ENCODE peak calls at places on chromosomes 2 and 18, in seven cellular contexts. S is GM23338, J is heart left ventricle, L is OCI-LY7, Y is transverse colon, T is mesenchymal stem cell, I is cardiac muscle cell. V is an unnamed sample. For H3K36me3, the result is how much of the 10 kb centered on the place peaks cover.

GRCh38 chr18:62741118-62741566 is 25.8 kb downstream of the PHLPP1 start:
- DNase-seq in L (no peak), S (peak), I (no peak), J (no peak), Y (peak), T (peak), V (no peak)

GRCh38 chr2:128362889-128363228 is 44.2 kb upstream of the HS6ST1 start:
- DNase-seq in Y (peak), J (no peak), I (peak), L (no peak), S (peak), T (peak), V (peak)

GRCh38 chr18:48543228-48543627 is 4.4 kb downstream of the CTIF start:
- DNase-seq in J (no peak), I (no peak), L (no peak), Y (no peak), T (no peak), S (peak), V (no peak)

GRCh38 chr2:39620067-39620466 is 45.6 kb upstream of the TMEM178A start:
- DNase-seq in S (no peak), J (peak), L (no peak), T (peak), Y (peak), I (no peak), V (no peak)

GRCh38 chr2:125684932-125685331 is 971.0 kb upstream of the GYPC start:
- DNase-seq in I (no peak), S (no peak), L (no peak), Y (no peak), J (no peak), T (no peak), V (no peak)

GRCh38 chr2:207905546-207905945 is 119.8 kb downstream of the PLEKHM3 start:
- DNase-seq in S (peak), Y (no peak), L (no peak), T (no peak), J (no peak), I (no peak), V (no peak)

GRCh38 chr2:29295843-29296242 is 180.6 kb downstream of the CLIP4 start:
- DNase-seq in J (no peak), L (no peak), Y (no peak), I (peak), S (peak), T (no peak), V (no peak)

GRCh38 chr2:159615187-159615935 is 987 bp downstream of the BAZ2B start:
- DNase-seq in T (peak), Y (peak), L (peak), J (peak), I (peak), S (peak), V (peak)

GRCh38 chr2:37653805-37654378 is 17.6 kb downstream of the CDC42EP3 start:
- DNase-seq in Y (peak), L (peak), S (no peak), J (peak), I (no peak), T (no peak), V (no peak)

GRCh38 chr2:96214554-96214953 is 5.9 kb upstream of the STARD7 start:
- DNase-seq in L (no peak), T (no peak), Y (no peak), S (no peak), J (no peak), I (no peak), V (no peak)

GRCh38 chr2:48347712-48348111 is 182.2 kb upstream of the STON1 start:
- DNase-seq in Y (no peak), I (no peak), T (peak), S (no peak), L (peak), J (no peak), V (no peak)

GRCh38 chr18:28581503-28582169 is 404.7 kb upstream of the CDH2 start:
- DNase-seq in Y (no peak), I (no peak), L (no peak), S (peak), T (no peak), J (no peak), V (no peak)

GRCh38 chr2:109239720-109240119 is 110.7 kb downstream of the SH3RF3 start:
- DNase-seq in I (no peak), T (peak), Y (no peak), J (no peak), S (no peak), L (no peak), V (no peak)

GRCh38 chr2:16546128-16546754 is 119.4 kb downstream of the CYRIA start:
- DNase-seq in Y (no peak), I (peak), S (peak), L (peak), J (no peak), T (peak), V (no peak)

GRCh38 chr2:196324212-196324611 is 152.8 kb upstream of the STK17B start:
- DNase-seq in T (peak), J (no peak), I (no peak), S (no peak), Y (no peak), L (no peak), V (no peak)

GRCh38 chr2:213271947-213272346 is 12.3 kb upstream of the SPAG16 start:
- DNase-seq in L (no peak), J (no peak), T (no peak), Y (no peak), S (no peak), I (no peak), V (no peak)

GRCh38 chr2:177187631-177188312 is 24.8 kb upstream of the HNRNPA3 start:
- DNase-seq in S (no peak), T (peak), J (no peak), I (no peak), L (no peak), Y (peak), V (no peak)

GRCh38 chr2:24010477-24011277 is 792 bp downstream of the MFSD2B start:
- DNase-seq in I (no peak), L (no peak), S (peak), J (no peak), T (no peak), Y (no peak), V (no peak)

GRCh38 chr2:170509460-170510193 is 205.5 kb upstream of the SP5 start:
- DNase-seq in I (no peak), T (no peak), Y (no peak), L (no peak), J (no peak), S (no peak), V (no peak)

GRCh38 chr2:236824836-236825235 is 255.2 kb downstream of the ACKR3 start:
- DNase-seq in L (no peak), J (no peak), Y (no peak), I (no peak), T (no peak), S (no peak), V (no peak)

GRCh38 chr18:34796013-34796657 is 86.0 kb downstream of the DTNA start:
- DNase-seq in I (no peak), J (no peak), Y (no peak), T (no peak), L (no peak), S (no peak), V (no peak)

GRCh38 chr2:36499128-36499820 is 98.7 kb downstream of the FEZ2 start:
- DNase-seq in L (no peak), T (no peak), J (no peak), Y (no peak), I (no peak), S (no peak), V (no peak)

GRCh38 chr2:150346806-150347205 is 140.7 kb downstream of the RND3 start:
- DNase-seq in L (no peak), J (no peak), S (no peak), I (no peak), T (peak), Y (no peak), V (no peak)

GRCh38 chr18:56559044-56559443 is 79.3 kb downstream of the TXNL1 start:
- DNase-seq in S (no peak), T (no peak), Y (no peak), J (no peak), I (no peak), L (no peak), V (no peak)

GRCh38 chr18:7273301-7273911 is 42.5 kb downstream of the LRRC30 start:
- DNase-seq in J (peak), L (no peak), T (peak), I (no peak), S (no peak), Y (peak), V (no peak)

GRCh38 chr2:9473308-9473984 is 905 bp upstream of the IAH1 start:
- DNase-seq in I (peak), L (no peak), Y (peak), T (no peak), S (peak), J (no peak), V (no peak)

GRCh38 chr18:34321075-34321474 is 96.4 kb upstream of the NOL4 start:
- DNase-seq in L (no peak), T (no peak), I (no peak), Y (no peak), J (no peak), S (no peak), V (no peak)

GRCh38 chr2:162317058-162317742 is 1.3 kb downstream of the IFIH1 start:
- DNase-seq in L (peak), S (no peak), Y (no peak), T (no peak), J (no peak), I (no peak), V (no peak)

GRCh38 chr18:22667616-22668422 is 250.1 kb upstream of the CTAGE1 start:
- DNase-seq in Y (no peak), L (no peak), T (peak), S (no peak), J (no peak), I (no peak), V (no peak)

GRCh38 chr2:128775064-128775347 is 456.3 kb upstream of the HS6ST1 start:
- DNase-seq in I (peak), Y (no peak), S (no peak), L (no peak), T (no peak), J (no peak), V (no peak)

GRCh38 chr2:85063981-85064599 is 69.1 kb upstream of the TCF7L1 start:
- DNase-seq in L (no peak), J (no peak), T (no peak), I (no peak), S (no peak), Y (no peak), V (no peak)

GRCh38 chr18:37965572-37965970 is 400.0 kb upstream of the CELF4 start:
- DNase-seq in J (no peak), T (no peak), L (no peak), I (no peak), S (no peak), Y (no peak), V (no peak)

GRCh38 chr2:2142350-2142749 is 188.7 kb downstream of the MYT1L start:
- DNase-seq in Y (no peak), S (no peak), T (no peak), J (no peak), L (no peak), I (no peak), V (no peak)

GRCh38 chr2:239355724-239356123 is 45.1 kb downstream of the HDAC4 start:
- DNase-seq in J (no peak), L (no peak), T (no peak), Y (no peak), I (no peak), S (no peak), V (no peak)

GRCh38 chr2:239579081-239579480 is 178.3 kb upstream of the HDAC4 start:
- DNase-seq in T (no peak), I (no peak), L (no peak), Y (no peak), J (no peak), S (no peak), V (no peak)

GRCh38 chr2:217040099-217040498 is 180.2 kb upstream of the TNP1 start:
- DNase-seq in T (no peak), J (no peak), S (no peak), I (no peak), Y (no peak), L (no peak), V (no peak)

GRCh38 chr2:88006912-88007439 is 9.4 kb downstream of the RNU2-63P start:
- DNase-seq in J (no peak), I (no peak), Y (no peak), T (no peak), L (no peak), S (peak), V (no peak)

GRCh38 chr18:78901923-78902794 is 77.5 kb upstream of the SALL3 start:
- DNase-seq in J (no peak), L (no peak), Y (no peak), I (no peak), S (no peak), T (no peak), V (no peak)

DNA sequence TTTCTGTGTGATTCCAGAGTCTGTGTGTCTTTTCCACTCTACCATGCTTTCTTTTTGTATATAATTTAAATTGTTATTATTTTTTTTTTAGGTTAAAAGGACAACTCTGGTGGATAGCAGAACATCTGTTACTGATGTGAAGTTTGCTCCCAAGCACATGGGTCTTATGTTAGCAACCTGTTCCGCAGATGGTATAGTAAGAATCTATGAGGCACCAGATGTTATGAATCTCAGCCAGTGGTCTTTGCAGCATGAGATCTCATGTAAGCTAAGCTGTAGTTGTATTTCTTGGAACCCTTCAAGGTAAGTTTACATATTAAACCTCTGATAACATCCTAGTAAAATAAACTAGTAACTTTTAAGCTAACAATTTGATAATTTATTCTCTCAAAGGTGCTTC is 15.3 kb downstream of the SEH1L start:
- DNase-seq in T (no peak), Y (no peak), I (no peak), S (no peak), L (no peak), J (no peak), V (no peak)
- H3K36me3 ChIP-seq in T (under half), Y (under half), I (under half), S (under half), L (half or more), J (half or more), V (under half)

GRCh38 chr2:63765117-63765516 is 76.6 kb upstream of the UGP2 start:
- DNase-seq in L (no peak), S (peak), Y (peak), J (no peak), I (no peak), T (no peak), V (no peak)
- H3K27ac ChIP-seq in L (no peak), S (no peak), Y (peak), J (no peak), I (no peak), T (no peak), V (no peak)

DNA sequence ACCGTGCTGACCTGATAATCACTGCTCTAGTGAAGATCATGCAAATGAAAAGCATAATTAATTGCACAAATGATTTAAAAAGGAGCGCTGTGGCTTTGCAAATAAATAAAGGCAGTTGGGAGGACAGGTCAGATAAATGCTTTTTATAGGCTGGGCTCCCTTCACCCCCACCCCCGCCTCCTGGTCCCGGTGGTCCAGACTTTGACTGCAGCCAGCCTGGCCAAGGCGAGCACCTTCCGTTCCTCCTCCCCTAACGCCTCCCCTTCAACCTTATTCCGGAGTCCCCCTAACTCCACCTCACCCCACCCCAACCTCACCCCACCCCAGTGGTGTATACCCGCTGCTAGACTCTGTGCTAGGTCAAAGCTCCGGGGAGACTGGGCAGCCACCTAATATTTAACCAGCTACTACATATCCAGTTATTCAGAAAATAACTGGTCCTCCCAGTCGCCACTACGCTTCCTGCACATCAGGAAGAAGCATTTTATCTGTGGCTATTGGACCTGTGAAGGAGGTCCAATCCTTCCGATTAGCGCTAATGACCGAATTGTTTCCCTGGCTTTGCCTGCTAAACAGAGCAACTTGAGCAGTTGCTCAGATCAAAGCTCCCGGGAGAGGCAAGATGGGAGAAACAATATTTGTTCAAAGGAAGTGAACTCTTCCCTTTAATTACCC is 3.7 kb upstream of the SP9 start:
- DNase-seq in T (peak), L (no peak), S (peak), Y (no peak), J (no peak), I (no peak), V (no peak)
- H3K4me3 ChIP-seq in T (no peak), L (no peak), S (peak), Y (no peak), J (no peak), I (no peak), V (no peak)

DNA sequence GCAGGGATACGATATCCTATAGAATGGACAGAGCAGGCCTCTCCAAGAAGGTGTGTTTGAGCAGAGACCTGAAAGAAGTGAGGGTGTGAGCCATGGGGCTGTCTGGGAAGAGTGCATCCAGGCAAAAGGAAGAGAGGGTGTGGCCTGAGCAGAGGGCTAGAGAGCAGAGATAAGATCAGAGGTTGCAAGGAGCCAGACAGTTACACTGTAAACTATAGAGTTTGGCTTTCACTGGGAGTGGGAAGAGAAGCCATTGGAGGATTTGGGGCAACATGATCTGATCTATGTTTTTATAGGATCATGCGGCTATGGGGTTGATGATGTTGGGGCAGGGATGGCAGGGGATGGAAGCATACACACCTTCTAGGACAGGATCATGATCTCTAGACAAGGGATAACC is 124.1 kb upstream of the MAP3K20 start:
- DNase-seq in L (no peak), T (no peak), Y (no peak), S (no peak), I (no peak), J (no peak), V (no peak)
- H3K36me3 ChIP-seq in L (under half), T (under half), Y (under half), S (under half), I (under half), J (under half), V (under half)

DNA sequence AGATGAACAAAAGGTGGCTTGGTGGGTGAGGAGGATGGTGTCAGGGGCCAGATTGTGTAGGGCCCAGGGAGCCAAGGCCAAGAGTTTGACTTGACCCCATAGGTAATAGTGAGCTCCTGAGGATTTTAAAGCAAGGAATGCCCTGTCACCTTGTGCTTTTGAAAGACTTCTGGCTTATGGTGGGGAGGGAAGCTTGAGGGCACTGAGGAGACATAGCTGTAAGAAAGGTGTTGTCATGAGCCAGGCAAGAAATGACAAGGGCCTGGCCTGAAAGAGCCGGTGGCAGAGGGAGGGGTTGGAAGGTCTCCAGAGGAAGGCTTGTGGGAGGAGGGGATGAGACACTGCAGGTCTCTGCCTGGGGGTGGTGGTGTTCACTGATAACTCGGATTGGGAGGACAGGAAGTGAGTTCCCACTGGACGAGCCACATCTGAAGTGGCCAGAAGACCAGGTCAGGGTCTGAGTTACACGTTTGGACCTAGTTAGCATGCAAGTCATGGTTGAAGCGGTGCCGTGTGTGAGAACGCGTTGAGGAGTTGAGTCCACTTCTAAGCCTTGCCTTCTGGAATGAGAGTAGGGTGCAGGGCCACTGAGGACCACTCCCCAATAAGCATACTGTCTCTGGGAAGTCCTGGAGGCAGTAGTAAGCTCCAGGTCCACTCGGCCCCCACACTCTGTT is 64.3 kb downstream of the TET3 start:
- DNase-seq in L (no peak), J (no peak), S (no peak), Y (no peak), T (no peak), I (no peak), V (no peak)
- H3K27ac ChIP-seq in L (no peak), J (no peak), S (peak), Y (no peak), T (no peak), I (no peak), V (peak)

GRCh38 chr2:45169339-45170190 is 160.3 kb upstream of the SIX2 start:
- DNase-seq in Y (no peak), J (peak), I (peak), S (peak), T (peak), L (no peak), V (no peak)
- H3K4me3 ChIP-seq in Y (peak), J (peak), I (peak), S (peak), T (peak), L (no peak), V (no peak)

GRCh38 chr18:50973367-50974126 is 5.7 kb downstream of the ELAC1 start:
- DNase-seq in Y (no peak), T (peak), S (no peak), I (no peak), L (no peak), J (no peak), V (no peak)

GRCh38 chr18:50981381-50981780 is 13.5 kb downstream of the ELAC1 start:
- DNase-seq in I (no peak), Y (no peak), T (no peak), S (no peak), L (no peak), J (no peak), V (no peak)

GRCh38 chr18:50982086-50982801 is 14.4 kb downstream of the ELAC1 start:
- DNase-seq in T (no peak), S (no peak), Y (peak), L (no peak), J (no peak), I (no peak), V (no peak)

GRCh38 chr18:50982802-50983179 is 15.0 kb downstream of the ELAC1 start:
- DNase-seq in I (no peak), T (no peak), L (no peak), S (peak), J (no peak), Y (no peak), V (no peak)

GRCh38 chr18:50977037-50977760 is 9.4 kb downstream of the ELAC1 start:
- DNase-seq in I (no peak), S (no peak), Y (no peak), L (peak), J (no peak), T (no peak), V (no peak)
- H3K36me3 ChIP-seq in I (under half), S (under half), Y (under half), L (under half), J (half or more), T (under half), V (under half)